ENCODE peak calls at places on chromosomes 12 and 14, in nine cellular contexts. R is CD8-positive, alpha-beta memory T cell; S is SK-N-MC; A is left ventricle myocardium inferior; Z is mucosa of descending colon; D is ovary; M is uterus; V is suprapubic skin; B is mammary epithelial cell. T is an unnamed sample.

GRCh38 chr14:92495041-92495440 is 18.5 kb upstream of the RIN3 start:
- DNase-seq in D (no peak), B (no peak), R (no peak), Z (no peak), A (no peak), S (no peak), M (no peak), V (peak; percentile 54), T (no peak)

GRCh38 chr14:95156765-95157194 is 549 bp downstream of the DICER1 start:
- DNase-seq in V (peak; percentile 67), S (no peak), R (no peak), D (peak; percentile 37), M (peak; percentile 35), A (peak; percentile 43), Z (peak; percentile 76), B (peak; percentile 36), T (peak; percentile 15)

GRCh38 chr14:68520637-68521556 is 272.0 kb downstream of the ZFP36L1 start:
- DNase-seq in D (no peak), M (no peak), A (no peak), B (peak; percentile 97), R (no peak), S (no peak), Z (no peak), V (no peak), T (no peak)

GRCh38 chr14:64830961-64831360 is 48.7 kb downstream of the SPTB start:
- DNase-seq in S (no peak), B (no peak), R (no peak), M (no peak), Z (no peak), V (no peak), A (no peak), D (no peak), T (no peak)

GRCh38 chr12:75488553-75488952 is 8.0 kb downstream of the GLIPR1 start:
- DNase-seq in M (no peak), Z (no peak), V (no peak), A (no peak), B (peak; percentile 20), R (no peak), S (no peak), D (no peak), T (no peak)

GRCh38 chr14:24074625-24075484 is 3.5 kb downstream of the CPNE6 start:
- DNase-seq in S (no peak), B (no peak), V (no peak), M (no peak), Z (no peak), A (no peak), R (no peak), D (no peak), T (no peak)

GRCh38 chr12:14394317-14395058 is 29.0 kb downstream of the ATF7IP start:
- DNase-seq in D (no peak), B (peak; percentile 83), Z (no peak), R (peak; percentile 82), S (peak; percentile 93), M (no peak), V (no peak), A (no peak), T (no peak)

GRCh38 chr12:118356809-118357326 is 15.8 kb downstream of the TAOK3 start:
- DNase-seq in V (no peak), M (no peak), Z (no peak), A (no peak), D (no peak), S (no peak), B (peak; percentile 78), R (no peak), T (no peak)

GRCh38 chr14:24311837-24312615 is 724 bp downstream of the LTB4R start:
- DNase-seq in B (no peak), A (no peak), V (no peak), Z (no peak), R (no peak), M (no peak), S (no peak), D (no peak), T (no peak)

GRCh38 chr12:116592116-116592637 is 33.0 kb downstream of the MAP1LC3B2 start:
- DNase-seq in S (no peak), V (peak; percentile 79), B (no peak), M (peak; percentile 74), R (no peak), A (peak; percentile 25), D (peak; percentile 61), Z (peak; percentile 61), T (no peak)

GRCh38 chr14:84998216-84998615 is 531.7 kb upstream of the FLRT2 start:
- DNase-seq in V (no peak), S (no peak), M (no peak), D (no peak), A (no peak), R (no peak), B (no peak), Z (no peak), T (no peak)

GRCh38 chr14:85002846-85003245 is 527.1 kb upstream of the FLRT2 start:
- DNase-seq in R (no peak), S (no peak), Z (no peak), A (no peak), B (no peak), V (no peak), D (no peak), M (no peak), T (no peak)

DNA sequence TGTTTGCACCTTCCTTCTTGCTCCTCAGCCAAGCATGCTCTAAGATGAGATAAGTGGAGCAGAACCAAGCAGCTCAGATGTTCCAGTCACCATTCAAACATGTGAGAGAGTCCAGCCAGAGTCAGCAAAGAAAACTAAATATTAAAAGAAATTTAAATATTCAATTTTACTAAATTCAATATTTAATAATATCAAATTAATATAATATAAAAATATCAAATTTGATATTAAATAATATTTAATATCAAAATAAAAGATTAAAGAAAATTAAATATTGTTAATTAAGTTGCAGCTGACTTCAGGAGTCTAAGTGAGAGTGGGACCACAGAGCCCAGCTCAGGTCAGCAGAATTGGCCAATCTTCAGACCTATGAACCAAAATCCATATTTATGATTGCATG is 526.1 kb upstream of the FLRT2 start:
- DNase-seq in B (no peak), S (no peak), D (no peak), M (no peak), Z (no peak), V (no peak), R (no peak), A (no peak), T (no peak)
- H3K9me3 ChIP-seq in B (no peaks in the 10 kb centered on the region), S (no peaks in the 10 kb centered on the region), D (no peaks in the 10 kb centered on the region), M (no peaks in the 10 kb centered on the region), Z (peaks cover 10% of the 10 kb centered on the region), V (no peaks in the 10 kb centered on the region), R (no peaks in the 10 kb centered on the region), A (peaks cover 11% of the 10 kb centered on the region), T (no peaks in the 10 kb centered on the region)

GRCh38 chr14:99123208-99123870 is 148.7 kb downstream of the BCL11B start:
- DNase-seq in M (no peak), B (no peak), Z (no peak), R (no peak), V (no peak), S (no peak), D (no peak), A (no peak), T (no peak)

GRCh38 chr14:99124482-99125104 is 147.4 kb downstream of the BCL11B start:
- DNase-seq in S (no peak), Z (no peak), D (no peak), B (no peak), R (no peak), V (no peak), M (no peak), A (no peak), T (no peak)

GRCh38 chr14:99120147-99121026 is 151.6 kb downstream of the BCL11B start:
- DNase-seq in A (no peak), R (no peak), B (no peak), V (no peak), D (no peak), M (no peak), Z (no peak), S (no peak), T (no peak)

GRCh38 chr14:99121027-99121875 is 150.7 kb downstream of the BCL11B start:
- DNase-seq in D (no peak), V (no peak), A (no peak), B (no peak), M (no peak), S (no peak), Z (no peak), R (no peak), T (no peak)

DNA sequence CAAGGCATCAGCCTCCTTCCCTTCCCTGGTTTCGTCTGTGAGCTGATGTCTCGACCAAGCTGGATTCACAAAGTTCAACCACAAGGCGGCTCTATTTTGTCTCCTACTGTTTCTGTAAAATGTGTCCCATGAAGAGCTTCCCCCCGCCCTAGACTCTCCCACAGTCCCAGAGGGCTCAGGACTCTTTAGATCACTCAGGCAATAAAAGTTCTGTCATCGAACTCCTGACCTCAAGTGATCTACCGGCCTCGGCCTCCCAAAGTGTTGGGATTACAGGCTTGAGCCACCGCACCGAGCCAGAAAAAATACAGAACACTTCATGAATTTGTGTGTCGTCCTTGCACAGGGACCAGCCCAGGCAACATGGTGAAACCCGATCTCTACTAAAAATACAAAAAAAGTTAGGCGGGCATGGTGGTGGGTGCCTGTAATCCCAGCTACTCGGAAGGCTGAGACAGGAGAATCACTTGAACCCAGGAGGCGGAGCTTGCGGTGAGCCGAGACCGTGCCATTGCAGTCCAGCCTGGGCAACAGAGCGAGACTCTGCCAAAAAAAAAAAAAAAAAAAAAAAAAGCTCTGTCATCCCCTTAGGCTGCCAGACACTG is 149.4 kb downstream of the BCL11B start:
- DNase-seq in R (no peak), D (no peak), V (no peak), Z (no peak), M (no peak), A (no peak), S (no peak), B (no peak), T (no peak)
- H3K9me3 ChIP-seq in R (no peaks in the 10 kb centered on the region), D (no peaks in the 10 kb centered on the region), V (no peaks in the 10 kb centered on the region), Z (no peaks in the 10 kb centered on the region), M (no peaks in the 10 kb centered on the region), A (no peaks in the 10 kb centered on the region), S (no peaks in the 10 kb centered on the region), B (no peaks in the 10 kb centered on the region), T (no peaks in the 10 kb centered on the region)

GRCh38 chr14:28361486-28361885 is 405.1 kb upstream of the FOXG1 start:
- DNase-seq in B (no peak), R (no peak), A (no peak), M (no peak), D (no peak), Z (no peak), V (no peak), S (no peak), T (no peak)

DNA sequence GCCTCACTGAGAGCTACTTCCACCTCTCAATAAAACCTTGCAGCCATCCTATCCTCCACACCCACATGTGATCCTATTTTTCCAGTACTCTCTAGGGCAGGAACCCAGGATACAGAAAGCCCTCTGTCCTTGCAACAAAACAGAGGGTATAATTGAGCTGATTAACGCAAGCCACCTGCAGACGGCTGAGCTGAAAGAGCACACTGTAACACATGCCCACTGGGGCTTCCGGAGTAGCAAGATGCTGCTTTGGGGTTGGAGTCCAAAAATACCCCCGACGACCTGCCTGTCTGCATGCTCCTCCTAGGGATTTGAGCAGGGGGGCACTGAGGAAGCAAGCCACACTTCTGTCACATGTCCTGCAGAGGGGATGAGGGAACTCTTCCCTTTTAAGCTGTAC is 401.1 kb upstream of the FOXG1 start:
- DNase-seq in A (no peak), S (no peak), D (no peak), M (no peak), V (no peak), Z (no peak), B (no peak), R (no peak), T (no peak)
- H3K9me3 ChIP-seq in A (peaks cover 42% of the 10 kb centered on the region), S (no peaks in the 10 kb centered on the region), D (no peaks in the 10 kb centered on the region), M (no peaks in the 10 kb centered on the region), V (peaks cover 13% of the 10 kb centered on the region), Z (peaks cover 14% of the 10 kb centered on the region), B (peaks cover 12% of the 10 kb centered on the region), R (no peaks in the 10 kb centered on the region), T (no peaks in the 10 kb centered on the region)

GRCh38 chr14:104309657-104310369 is 171.4 kb downstream of the KIF26A start:
- DNase-seq in R (no peak), A (no peak), S (no peak), B (no peak), Z (no peak), M (no peak), D (peak; percentile 2), V (peak; percentile 40), T (no peak)
- H3K9me3 ChIP-seq in R (no peaks in the 10 kb centered on the region), A (peaks cover 13% of the 10 kb centered on the region), S (no peaks in the 10 kb centered on the region), B (peaks cover 29% of the 10 kb centered on the region), Z (no peaks in the 10 kb centered on the region), M (no peaks in the 10 kb centered on the region), D (no peaks in the 10 kb centered on the region), V (no peaks in the 10 kb centered on the region), T (no peaks in the 10 kb centered on the region)